ENCODE peak calls at places on chromosomes 4 and X, in seven cellular contexts. One of them, this sample, is unnamed.

GRCh38 chrX:150205011-150205410 is 158.1 kb upstream of the MAMLD1 start:
- DNase-seq in neural crest cell: no peak
- DNase-seq in aorta: no peak
- DNase-seq in SK-N-DZ: no peak
- DNase-seq in activated naive CD8-positive, alpha-beta T cell treated with anti-CD3 and anti-CD28 coated beads, Interleukin-2, amount 50 U/mL, for 24 hours: no peak
- DNase-seq in EL: no peak
- DNase-seq in CD4-positive, alpha-beta T cell: no peak
- DNase-seq in this sample: no peak

GRCh38 chr4:129362685-129363274 is 266.8 kb downstream of the C4orf33 start:
- DNase-seq in activated naive CD8-positive, alpha-beta T cell treated with anti-CD3 and anti-CD28 coated beads, Interleukin-2, amount 50 U/mL, for 24 hours: peak
- DNase-seq in EL: peak
- DNase-seq in aorta: peak
- DNase-seq in SK-N-DZ: peak
- DNase-seq in neural crest cell: peak
- DNase-seq in CD4-positive, alpha-beta T cell: peak
- DNase-seq in this sample: peak

GRCh38 chrX:152810403-152810802 is 20.2 kb downstream of the CETN2 start:
- DNase-seq in aorta: no peak
- DNase-seq in activated naive CD8-positive, alpha-beta T cell treated with anti-CD3 and anti-CD28 coated beads, Interleukin-2, amount 50 U/mL, for 24 hours: no peak
- DNase-seq in SK-N-DZ: peak
- DNase-seq in neural crest cell: no peak
- DNase-seq in EL: no peak
- DNase-seq in CD4-positive, alpha-beta T cell: no peak
- DNase-seq in this sample: no peak

GRCh38 chrX:149453030-149453429 is 52.1 kb downstream of the IDS start:
- DNase-seq in EL: peak
- DNase-seq in neural crest cell: no peak
- DNase-seq in activated naive CD8-positive, alpha-beta T cell treated with anti-CD3 and anti-CD28 coated beads, Interleukin-2, amount 50 U/mL, for 24 hours: no peak
- DNase-seq in CD4-positive, alpha-beta T cell: no peak
- DNase-seq in SK-N-DZ: no peak
- DNase-seq in aorta: no peak
- DNase-seq in this sample: no peak

GRCh38 chrX:39693298-39693697 is 404.5 kb downstream of the BCOR start:
- DNase-seq in SK-N-DZ: peak
- DNase-seq in CD4-positive, alpha-beta T cell: no peak
- DNase-seq in EL: no peak
- DNase-seq in aorta: no peak
- DNase-seq in activated naive CD8-positive, alpha-beta T cell treated with anti-CD3 and anti-CD28 coated beads, Interleukin-2, amount 50 U/mL, for 24 hours: no peak
- DNase-seq in neural crest cell: no peak
- DNase-seq in this sample: no peak

GRCh38 chr4:19224820-19225219 is 1026.9 kb upstream of the SLIT2 start:
- DNase-seq in activated naive CD8-positive, alpha-beta T cell treated with anti-CD3 and anti-CD28 coated beads, Interleukin-2, amount 50 U/mL, for 24 hours: no peak
- DNase-seq in aorta: no peak
- DNase-seq in CD4-positive, alpha-beta T cell: no peak
- DNase-seq in EL: peak
- DNase-seq in SK-N-DZ: peak
- DNase-seq in neural crest cell: no peak
- DNase-seq in this sample: no peak

GRCh38 chr4:102791318-102791835 is 30.6 kb upstream of the MANBA start:
- DNase-seq in CD4-positive, alpha-beta T cell: no peak
- DNase-seq in EL: no peak
- DNase-seq in aorta: no peak
- DNase-seq in SK-N-DZ: no peak
- DNase-seq in neural crest cell: no peak
- DNase-seq in activated naive CD8-positive, alpha-beta T cell treated with anti-CD3 and anti-CD28 coated beads, Interleukin-2, amount 50 U/mL, for 24 hours: no peak
- DNase-seq in this sample: no peak

GRCh38 chr4:128635141-128635911 is 174.2 kb upstream of the JADE1 start:
- DNase-seq in neural crest cell: no peak
- DNase-seq in EL: no peak
- DNase-seq in CD4-positive, alpha-beta T cell: no peak
- DNase-seq in SK-N-DZ: no peak
- DNase-seq in aorta: peak
- DNase-seq in activated naive CD8-positive, alpha-beta T cell treated with anti-CD3 and anti-CD28 coated beads, Interleukin-2, amount 50 U/mL, for 24 hours: no peak
- DNase-seq in this sample: no peak

GRCh38 chr4:4761128-4761991 is 98.1 kb upstream of the MSX1 start:
- DNase-seq in activated naive CD8-positive, alpha-beta T cell treated with anti-CD3 and anti-CD28 coated beads, Interleukin-2, amount 50 U/mL, for 24 hours: no peak
- DNase-seq in CD4-positive, alpha-beta T cell: no peak
- DNase-seq in neural crest cell: peak
- DNase-seq in SK-N-DZ: no peak
- DNase-seq in aorta: no peak
- DNase-seq in EL: no peak
- DNase-seq in this sample: no peak

GRCh38 chr4:62709618-62710252 is 1509.6 kb downstream of the ADGRL3 start:
- DNase-seq in EL: no peak
- DNase-seq in neural crest cell: peak
- DNase-seq in SK-N-DZ: peak
- DNase-seq in aorta: no peak
- DNase-seq in CD4-positive, alpha-beta T cell: no peak
- DNase-seq in activated naive CD8-positive, alpha-beta T cell treated with anti-CD3 and anti-CD28 coated beads, Interleukin-2, amount 50 U/mL, for 24 hours: no peak
- DNase-seq in this sample: no peak